ENCODE peak calls at places on chromosomes 7 and 10, in nine cellular contexts. J is GM23248; G is fibroblast of the conjunctiva; T is activated CD8-positive, alpha-beta memory T cell treated with anti-CD3 and anti-CD28 coated beads for 48 hours; R is transverse colon; D is SK-N-SH; W is Calu3; A is neural progenitor cell; E is HTR-8/SVneo. O is an unnamed sample.

GRCh38 chr7:138886501-138886917 is 88.5 kb upstream of the ATP6V0A4 start:
- DNase-seq in R (no peak), E (peak; percentile 58), J (peak; percentile 74), A (peak; percentile 39), G (peak; percentile 68), D (peak; percentile 68), T (peak; percentile 20), W (peak; percentile 59), O (peak; percentile 53)

GRCh38 chr7:103573479-103574058 is 127.6 kb upstream of the SLC26A5 start:
- DNase-seq in J (peak; percentile 41), D (peak; percentile 27), E (peak; percentile 7), R (no peak), A (peak; percentile 10), W (no peak), T (no peak), G (peak; percentile 18), O (no peak)

GRCh38 chr7:138992052-138992531 is 10.9 kb upstream of the KIAA1549 start:
- DNase-seq in J (peak; percentile 94), R (no peak), W (no peak), G (no peak), D (no peak), T (no peak), E (no peak), A (no peak), O (no peak)

GRCh38 chr7:142356166-142356565 is 98.3 kb upstream of the PRSS58 start:
- DNase-seq in A (no peak), D (no peak), T (no peak), W (no peak), R (no peak), E (no peak), J (no peak), G (no peak), O (no peak)

GRCh38 chr10:86645111-86645445 is 9.3 kb upstream of the OPN4 start:
- DNase-seq in E (no peak), T (no peak), A (no peak), W (no peak), J (no peak), R (no peak), D (no peak), G (no peak), O (no peak)

GRCh38 chr10:6230335-6230734 is 27.6 kb downstream of the PFKFB3 start:
- DNase-seq in D (peak; percentile 22), G (no peak), R (no peak), J (no peak), T (no peak), W (no peak), A (no peak), E (no peak), O (no peak)

GRCh38 chr10:80276335-80276734 is 13.1 kb downstream of the MAT1A start:
- DNase-seq in D (no peak), A (no peak), G (no peak), R (no peak), T (no peak), J (no peak), W (no peak), E (no peak), O (no peak)

GRCh38 chr10:125882596-125882995 is 1.5 kb upstream of the DHX32 start:
- DNase-seq in G (no peak), T (no peak), E (no peak), R (no peak), A (no peak), J (peak; percentile 17), W (no peak), D (no peak), O (no peak)

GRCh38 chr10:48929413-48929990 is 10.1 kb downstream of the LRRC18 start:
- DNase-seq in G (no peak), A (no peak), E (no peak), W (no peak), D (no peak), T (no peak), R (no peak), J (no peak), O (no peak)

GRCh38 chr7:139753079-139753692 is 24.6 kb downstream of the HIPK2 start:
- DNase-seq in W (no peak), T (no peak), D (no peak), G (no peak), J (no peak), R (peak; percentile 35), A (no peak), E (no peak), O (no peak)

GRCh38 chr10:130973127-130973839 is 338.2 kb downstream of the TCERG1L start:
- DNase-seq in D (no peak), E (no peak), J (no peak), A (no peak), T (no peak), W (no peak), R (no peak), G (no peak), O (no peak)

GRCh38 chr10:33114451-33114944 is 156.5 kb upstream of the ITGB1 start:
- DNase-seq in W (no peak), T (no peak), E (peak; percentile 47), D (no peak), R (no peak), G (no peak), A (no peak), J (peak; percentile 80), O (no peak)

GRCh38 chr7:99040104-99040958 is 103.6 kb downstream of the SMURF1 start:
- DNase-seq in D (peak; percentile 97), G (peak; percentile 85), T (peak; percentile 24), E (peak; percentile 81), A (peak; percentile 93), J (peak; percentile 88), R (peak; percentile 85), W (peak; percentile 80), O (peak; percentile 95)

GRCh38 chr7:114645451-114645850 is 230.8 kb downstream of the FOXP2 start:
- DNase-seq in D (no peak), A (peak; percentile 30), G (no peak), E (no peak), J (no peak), R (no peak), W (no peak), T (no peak), O (no peak)

GRCh38 chr10:71748671-71749191 is 24.6 kb downstream of the VSIR start:
- DNase-seq in G (no peak), T (no peak), D (peak; percentile 55), R (peak; percentile 80), E (no peak), W (no peak), A (no peak), J (no peak), O (peak; percentile 85)

GRCh38 chr10:69415049-69415448 is 1.7 kb downstream of the TACR2 start:
- DNase-seq in G (no peak), R (no peak), D (peak; percentile 52), W (no peak), E (no peak), J (no peak), T (no peak), A (no peak), O (no peak)

GRCh38 chr7:16504019-16504418 is 22.6 kb upstream of the LRRC72 start:
- DNase-seq in A (no peak), T (no peak), G (no peak), J (peak; percentile 4), D (no peak), E (no peak), W (peak; percentile 37), R (no peak), O (no peak)

GRCh38 chr10:79299397-79300370 is 47.6 kb upstream of the PPIF start:
- DNase-seq in J (peak; percentile 97), W (no peak), R (no peak), E (peak; percentile 83), A (no peak), D (no peak), G (peak; percentile 72), T (no peak), O (peak; percentile 90)

GRCh38 chr10:117499248-117500105 is 43.1 kb upstream of the EMX2 start:
- DNase-seq in T (no peak), J (peak; percentile 55), D (no peak), G (no peak), W (no peak), R (no peak), E (no peak), A (no peak), O (no peak)

GRCh38 chr7:69920802-69921201 is 322.5 kb downstream of the AUTS2 start:
- DNase-seq in W (no peak), D (no peak), R (no peak), E (no peak), A (no peak), J (no peak), G (no peak), T (no peak), O (no peak)

GRCh38 chr10:78973901-78974408 is 94.8 kb upstream of the ZMIZ1 start:
- DNase-seq in A (peak; percentile 93), E (peak; percentile 60), D (no peak), T (peak; percentile 32), R (no peak), G (peak; percentile 47), J (peak; percentile 82), W (no peak), O (peak; percentile 82)

GRCh38 chr7:51187941-51188340 is 128.7 kb downstream of the COBL start:
- DNase-seq in D (peak; percentile 34), A (peak; percentile 89), G (no peak), W (no peak), J (peak; percentile 14), T (no peak), E (no peak), R (no peak), O (no peak)

GRCh38 chr10:9311702-9312499 is 1257.4 kb downstream of the GATA3 start:
- DNase-seq in G (no peak), A (no peak), E (no peak), W (no peak), T (no peak), R (no peak), D (no peak), J (peak; percentile 27), O (no peak)

GRCh38 chr7:151853896-151854807 is 22.8 kb downstream of the PRKAG2 start:
- DNase-seq in T (no peak), D (peak; percentile 55), J (peak; percentile 51), E (no peak), W (no peak), G (no peak), A (peak; percentile 47), R (no peak), O (no peak)

GRCh38 chr10:35027567-35027966 is 62.6 kb downstream of the CUL2 start:
- DNase-seq in D (peak; percentile 32), T (no peak), J (peak; percentile 48), A (no peak), R (no peak), W (no peak), E (peak; percentile 48), G (no peak), O (no peak)

GRCh38 chr7:129950191-129950940 is 2.4 kb downstream of the UBE2H start:
- DNase-seq in R (no peak), G (no peak), T (no peak), J (peak; percentile 41), A (peak; percentile 73), E (no peak), D (peak; percentile 44), W (no peak), O (no peak)

GRCh38 chr7:13538669-13539068 is 450.8 kb downstream of the ETV1 start:
- DNase-seq in A (no peak), E (no peak), T (no peak), W (no peak), J (peak; percentile 71), R (no peak), G (no peak), D (no peak), O (no peak)

GRCh38 chr7:40580776-40581175 is 446.0 kb downstream of the SUGCT start:
- DNase-seq in G (no peak), J (no peak), T (no peak), W (no peak), A (no peak), D (no peak), E (no peak), R (no peak), O (no peak)

GRCh38 chr7:30916767-30917166 is 5.1 kb downstream of the AQP1 start:
- DNase-seq in A (no peak), G (no peak), E (no peak), J (no peak), R (no peak), T (no peak), W (no peak), D (no peak), O (no peak)

GRCh38 chr10:60099998-60100747 is 193.8 kb upstream of the CCDC6 start:
- DNase-seq in A (peak; percentile 66), E (peak; percentile 21), G (peak; percentile 43), R (no peak), T (no peak), J (peak; percentile 76), D (peak; percentile 37), W (peak; percentile 39), O (peak; percentile 11)

GRCh38 chr10:24463683-24464426 is 254.9 kb downstream of the KIAA1217 start:
- DNase-seq in J (peak; percentile 89), A (no peak), E (peak; percentile 86), T (no peak), G (no peak), R (peak; percentile 48), W (peak; percentile 45), D (no peak), O (peak; percentile 92)